ENCODE peak calls at places on chromosomes 4 and X, in seven cellular contexts. M, R, F, D, B, E and G are unnamed samples.
A peak's percentile ranks its signal among the peaks of the same experiment; 100 is the strongest.

GRCh38 chrX:103376118-103376978 is at the start of gene BEX3:
- DNase-seq in D (peak; percentile 73), E (peak; percentile 58), F (no peak), R (peak; percentile 77), M (peak; percentile 55), B (peak; percentile 85), G (peak; percentile 65)

GRCh38 chr4:2445130-2445529 is 23.8 kb upstream of the RNF4 start:
- DNase-seq in B (no peak), R (no peak), F (no peak), D (no peak), E (no peak), M (no peak), G (no peak)

GRCh38 chr4:179361978-179362486 is 1919.8 kb upstream of the AGA start:
- DNase-seq in E (no peak), F (no peak), M (no peak), B (no peak), D (no peak), R (no peak), G (no peak)

GRCh38 chrX:56729152-56729557 is at the start of gene NBDY:
- DNase-seq in R (peak; percentile 62), D (no peak), F (peak; percentile 62), E (peak; percentile 23), M (peak; percentile 58), B (peak; percentile 50), G (peak; percentile 66)

GRCh38 chr4:108272566-108272965 is 103.8 kb upstream of the LEF1 start:
- DNase-seq in R (no peak), B (no peak), M (no peak), E (no peak), D (no peak), F (no peak), G (peak; percentile 87)

GRCh38 chr4:15202481-15202880 is 200.2 kb downstream of the CPEB2 start:
- DNase-seq in M (no peak), B (no peak), E (no peak), D (no peak), R (no peak), F (no peak), G (no peak)

GRCh38 chrX:9885150-9885549 is 82.0 kb upstream of the CLDN34 start:
- DNase-seq in R (peak; percentile 62), E (peak; percentile 51), M (peak; percentile 85), D (no peak), F (no peak), B (peak; percentile 82), G (peak; percentile 64)

GRCh38 chr4:127601029-127601428 is 31.7 kb upstream of the INTU start:
- DNase-seq in M (no peak), R (no peak), E (no peak), B (no peak), D (no peak), F (no peak), G (peak; percentile 30)

GRCh38 chr4:98728433-98728832 is 70.0 kb upstream of the TSPAN5 start:
- DNase-seq in F (no peak), M (peak; percentile 96), D (peak; percentile 44), E (no peak), B (no peak), R (no peak), G (peak; percentile 50)

GRCh38 chr4:23337292-23337691 is 552.6 kb downstream of the PPARGC1A start:
- DNase-seq in R (peak; percentile 22), F (no peak), M (no peak), D (no peak), E (no peak), B (no peak), G (no peak)

GRCh38 chr4:8846046-8846720 is 25.5 kb downstream of the HMX1 start:
- DNase-seq in F (no peak), M (no peak), E (peak; percentile 5), B (no peak), D (peak; percentile 26), R (no peak), G (no peak)

GRCh38 chr4:53545942-53546581 is 45.2 kb downstream of the LNX1 start:
- DNase-seq in R (no peak), B (no peak), F (no peak), D (no peak), E (no peak), M (no peak), G (no peak)

GRCh38 chr4:159158989-159159388 is 56.1 kb downstream of the RAPGEF2 start:
- DNase-seq in B (no peak), D (no peak), M (peak; percentile 46), F (no peak), R (peak; percentile 25), E (no peak), G (no peak)

GRCh38 chrX:17237146-17237545 is 137.9 kb upstream of the NHS start:
- DNase-seq in F (no peak), R (no peak), M (no peak), E (no peak), D (no peak), B (no peak), G (no peak)

GRCh38 chr4:124806403-124806802 is 93.9 kb upstream of the ANKRD50 start:
- DNase-seq in M (no peak), D (no peak), R (no peak), E (no peak), B (no peak), F (no peak), G (peak; percentile 72)

GRCh38 chrX:47234583-47234982 is 1.8 kb downstream of the USP11 start:
- DNase-seq in F (no peak), B (no peak), E (no peak), D (no peak), R (no peak), M (no peak), G (no peak)

GRCh38 chr4:98267498-98267897 is 6.3 kb downstream of the RAP1GDS1 start:
- DNase-seq in D (no peak), E (no peak), F (no peak), B (no peak), R (no peak), M (no peak), G (no peak)

GRCh38 chrX:136529795-136530194 is 2.2 kb upstream of the VGLL1 start:
- DNase-seq in D (no peak), E (no peak), B (no peak), F (no peak), R (no peak), M (no peak), G (no peak)

GRCh38 chr4:73662709-73663546 is 42.7 kb upstream of the RASSF6 start:
- DNase-seq in R (no peak), B (no peak), E (no peak), M (peak; percentile 76), F (no peak), D (no peak), G (peak; percentile 73)

GRCh38 chrX:132216806-132217202 is 2.4 kb downstream of the RAP2C start:
- DNase-seq in B (no peak), F (no peak), R (peak; percentile 20), M (peak; percentile 44), E (no peak), D (no peak), G (peak; percentile 62)

GRCh38 chr4:109315818-109316217 is 13.4 kb upstream of the COL25A1 start:
- DNase-seq in E (no peak), D (no peak), M (peak; percentile 13), R (no peak), F (no peak), B (no peak), G (no peak)

GRCh38 chr4:77152421-77152820 is 4.6 kb upstream of the CCNG2 start:
- DNase-seq in M (no peak), B (no peak), R (peak; percentile 38), D (no peak), E (no peak), F (no peak), G (peak; percentile 40)

GRCh38 chrX:140918398-140919043 is 83.9 kb upstream of the SPANXB1 start:
- DNase-seq in D (no peak), R (peak; percentile 73), E (peak; percentile 34), B (no peak), F (no peak), M (peak; percentile 57), G (peak; percentile 75)

GRCh38 chr4:107094332-107094731 is 58.2 kb upstream of the DKK2 start:
- DNase-seq in B (no peak), E (no peak), D (no peak), M (peak; percentile 50), F (no peak), R (no peak), G (peak; percentile 48)

GRCh38 chrX:19064175-19064574 is 58.1 kb downstream of the ADGRG2 start:
- DNase-seq in R (no peak), F (no peak), B (no peak), E (no peak), D (no peak), M (no peak), G (peak; percentile 64)

GRCh38 chr4:182533948-182534347 is 290.7 kb downstream of the TENM3 start:
- DNase-seq in D (no peak), R (no peak), F (no peak), B (no peak), E (no peak), M (peak; percentile 63), G (peak; percentile 8)

GRCh38 chrX:138877746-138878145 is 166.2 kb upstream of the FGF13 start:
- DNase-seq in B (no peak), M (no peak), R (no peak), D (no peak), F (no peak), E (no peak), G (no peak)

DNA sequence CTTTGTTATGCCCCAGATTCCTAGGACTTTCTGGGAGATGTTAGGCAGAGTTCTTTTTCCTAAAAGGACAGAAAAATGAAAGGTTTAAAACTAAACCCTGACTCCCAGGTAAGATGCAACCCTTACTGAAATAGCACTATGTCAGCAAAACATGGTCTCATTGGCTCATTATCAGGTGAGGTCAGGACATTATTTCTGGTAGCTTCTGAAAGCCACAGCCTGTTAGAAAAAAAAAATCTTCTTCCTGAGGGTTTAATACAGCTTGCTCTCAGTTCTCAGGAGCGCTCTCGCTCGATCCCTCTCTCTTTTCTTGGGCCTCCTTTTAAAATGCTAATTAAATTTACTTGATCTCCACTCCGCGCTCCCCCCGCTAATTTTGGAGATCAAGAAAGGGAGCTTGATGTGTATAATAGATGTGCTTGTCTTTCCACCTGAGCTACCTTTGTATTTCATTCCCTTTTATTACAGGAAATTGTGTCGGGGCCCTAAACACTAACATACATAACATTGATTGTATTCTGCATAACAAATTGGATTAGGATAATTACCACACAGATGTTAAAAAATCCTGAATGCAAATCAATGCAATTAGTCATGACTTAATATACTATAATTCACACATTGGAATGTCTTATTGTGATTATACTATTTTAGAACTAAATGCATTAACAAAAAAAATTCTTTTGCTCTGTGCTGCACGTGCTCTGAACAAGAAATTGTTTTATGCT is 101.7 kb upstream of the TEX13D start:
- DNase-seq in F (no peak), D (no peak), R (peak; percentile 18), M (no peak), E (no peak), B (no peak), G (no peak)
- H3K27ac ChIP-seq in F (no peak overlapping the region), D (no peak overlapping the region), R (peak overlapping the region; percentile 46), M (no peak overlapping the region), E (no peak overlapping the region), B (no peak overlapping the region), G (no peak overlapping the region)

GRCh38 chr4:18608910-18609525 is 587.5 kb upstream of the LCORL start:
- DNase-seq in E (no peak), F (no peak), R (no peak), D (no peak), B (no peak), M (no peak), G (no peak)
- H3K27ac ChIP-seq in E (no peak overlapping the region), F (no peak overlapping the region), R (no peak overlapping the region), D (no peak overlapping the region), B (no peak overlapping the region), M (no peak overlapping the region), G (no peak overlapping the region)

GRCh38 chr4:113474017-113474416 is 287.5 kb downstream of the CAMK2D start:
- DNase-seq in M (no peak), D (no peak), E (no peak), F (no peak), B (no peak), R (no peak), G (peak; percentile 71)
- H3K27ac ChIP-seq in M (no peak overlapping the region), D (no peak overlapping the region), E (no peak overlapping the region), F (no peak overlapping the region), B (no peak overlapping the region), R (no peak overlapping the region), G (peak overlapping the region; percentile 32)

GRCh38 chr4:60605651-60606354 is 594.3 kb upstream of the ADGRL3 start:
- DNase-seq in B (no peak), R (peak; percentile 4), D (no peak), F (no peak), M (no peak), E (no peak), G (no peak)
- H3K27ac ChIP-seq in B (no peak overlapping the region), R (no peak overlapping the region), D (no peak overlapping the region), F (no peak overlapping the region), M (no peak overlapping the region), E (no peak overlapping the region), G (no peak overlapping the region)